ENCODE peak calls at places on chromosomes 4 and X, in four cellular contexts. T is left lung; I is CD8-positive, alpha-beta T cell; F is upper lobe of right lung. Z is an unnamed sample.

GRCh38 chr4:181957088-181957487 is 286.1 kb upstream of the TENM3 start:
- DNase-seq in T (no peak), I (no peak), F (no peak), Z (no peak)

GRCh38 chr4:159344877-159345276 is 242.0 kb downstream of the RAPGEF2 start:
- DNase-seq in T (no peak), I (no peak), F (no peak), Z (no peak)

GRCh38 chr4:45475490-45475889 is 648.4 kb downstream of the GABRG1 start:
- DNase-seq in T (no peak), I (no peak), F (no peak), Z (no peak)

GRCh38 chrX:86137071-86137470 is 11.2 kb upstream of the DACH2 start:
- DNase-seq in T (no peak), I (no peak), F (no peak), Z (no peak)

GRCh38 chrX:15055146-15055930 is 182.1 kb downstream of the MOSPD2 start:
- DNase-seq in T (no peak), I (no peak), F (no peak), Z (no peak)

GRCh38 chr4:56764775-56765174 is 56.7 kb downstream of the SPINK2 start:
- DNase-seq in T (no peak), I (no peak), F (no peak), Z (no peak)

GRCh38 chrX:119763175-119763574 is 4.8 kb downstream of the SOWAHD start:
- DNase-seq in T (no peak), I (no peak), F (no peak), Z (no peak)

GRCh38 chrX:30141966-30142365 is 73.4 kb upstream of the MAGEB2 start:
- DNase-seq in T (no peak), I (no peak), F (no peak), Z (no peak)

GRCh38 chrX:104085919-104086318 is 9.9 kb upstream of the TMSB15C start:
- DNase-seq in T (peak), I (no peak), F (no peak), Z (no peak)

GRCh38 chrX:143853488-143853887 is 30.4 kb upstream of the UBE2NL start:
- DNase-seq in T (no peak), I (no peak), F (no peak), Z (no peak)
- TF ChIP-seq CTCF in T (no peak), I (no peak), F (no peak), Z (no peak)

GRCh38 chr4:47471064-47471463 is 7.6 kb upstream of the COMMD8 start:
- DNase-seq in T (no peak), I (no peak), F (no peak), Z (no peak)
- TF ChIP-seq CTCF in T (no peak), I (no peak), F (no peak), Z (no peak)

GRCh38 chr4:72341432-72341820 is 227.6 kb downstream of the ADAMTS3 start:
- DNase-seq in T (no peak), I (no peak), F (no peak), Z (no peak)
- TF ChIP-seq CTCF in T (no peak), I (no peak), F (no peak), Z (no peak)

DNA sequence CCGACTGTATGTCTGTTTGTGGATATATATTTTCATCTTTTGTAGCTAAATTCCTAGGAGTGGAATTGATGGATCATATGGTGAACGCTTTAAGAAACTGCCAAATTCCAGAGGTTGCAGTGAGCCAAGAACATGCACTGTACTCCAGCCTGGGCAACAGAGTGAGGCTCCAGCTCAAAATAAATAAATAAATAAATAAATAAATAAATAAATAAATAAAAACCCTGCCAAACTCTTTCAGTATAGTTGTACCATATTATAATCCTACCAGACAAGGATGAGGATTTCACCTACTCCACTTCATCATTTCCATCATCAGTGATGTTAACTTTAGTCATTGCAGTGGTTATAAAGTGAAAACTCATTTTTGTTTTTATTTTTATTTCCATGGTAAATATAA is 325.1 kb upstream of the ANXA10 start:
- DNase-seq in T (no peak), I (no peak), F (no peak), Z (no peak)
- TF ChIP-seq CTCF in T (no peak), I (no peak), F (no peak), Z (no peak)

GRCh38 chrX:2185341-2186082 is 315.3 kb downstream of the DHRSX start:
- DNase-seq in T (no peak), I (no peak), F (no peak), Z (no peak)

GRCh38 chrX:2188840-2189239 is 311.9 kb downstream of the DHRSX start:
- DNase-seq in T (no peak), I (no peak), F (no peak), Z (no peak)

GRCh38 chrX:2184089-2184488 is 316.7 kb downstream of the DHRSX start:
- DNase-seq in T (no peak), I (no peak), F (no peak), Z (no peak)

GRCh38 chrX:2188316-2188715 is 312.5 kb downstream of the DHRSX start:
- DNase-seq in T (no peak), I (no peak), F (no peak), Z (no peak)

GRCh38 chrX:2187352-2188115 is 313.2 kb downstream of the DHRSX start:
- DNase-seq in T (no peak), I (no peak), F (no peak), Z (no peak)
- TF ChIP-seq CTCF in T (no peak), I (no peak), F (no peak), Z (no peak)

GRCh38 chrX:80282535-80282934 is 137.7 kb upstream of the TENT5D start:
- DNase-seq in T (no peak), I (no peak), F (no peak), Z (no peak)
- TF ChIP-seq CTCF in T (no peak), I (no peak), F (no peak), Z (no peak)

GRCh38 chrX:8870411-8870810 is 69.2 kb upstream of the FAM9A start:
- DNase-seq in T (no peak), I (no peak), F (no peak), Z (no peak)

GRCh38 chrX:8868070-8868795 is 67.0 kb upstream of the FAM9A start:
- DNase-seq in T (no peak), I (no peak), F (no peak), Z (no peak)

GRCh38 chrX:8869812-8870211 is 68.6 kb upstream of the FAM9A start:
- DNase-seq in T (no peak), I (no peak), F (no peak), Z (no peak)

GRCh38 chrX:8867454-8867853 is 66.3 kb upstream of the FAM9A start:
- DNase-seq in T (no peak), I (no peak), F (no peak), Z (no peak)

DNA sequence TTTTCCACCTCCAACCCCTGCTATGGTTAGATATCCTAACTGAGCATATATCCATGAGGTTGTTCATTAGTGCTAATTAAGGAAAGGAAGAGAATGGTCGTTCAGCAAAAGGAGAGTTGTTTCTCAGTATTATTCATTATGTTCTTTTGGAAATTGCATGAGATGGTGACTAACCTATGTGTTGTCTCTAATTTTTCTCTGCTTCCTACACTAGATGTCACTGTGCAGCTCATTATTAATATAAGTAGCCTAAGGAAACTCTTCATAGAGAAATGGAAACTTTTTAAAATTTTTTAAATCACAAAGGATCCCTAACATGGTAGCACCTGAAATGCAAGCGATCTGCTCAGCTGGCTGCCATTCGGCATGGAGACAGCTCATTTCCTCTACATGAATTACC is 67.7 kb upstream of the FAM9A start:
- DNase-seq in T (no peak), I (no peak), F (no peak), Z (no peak)
- TF ChIP-seq CTCF in T (no peak), I (no peak), F (no peak), Z (no peak)

DNA sequence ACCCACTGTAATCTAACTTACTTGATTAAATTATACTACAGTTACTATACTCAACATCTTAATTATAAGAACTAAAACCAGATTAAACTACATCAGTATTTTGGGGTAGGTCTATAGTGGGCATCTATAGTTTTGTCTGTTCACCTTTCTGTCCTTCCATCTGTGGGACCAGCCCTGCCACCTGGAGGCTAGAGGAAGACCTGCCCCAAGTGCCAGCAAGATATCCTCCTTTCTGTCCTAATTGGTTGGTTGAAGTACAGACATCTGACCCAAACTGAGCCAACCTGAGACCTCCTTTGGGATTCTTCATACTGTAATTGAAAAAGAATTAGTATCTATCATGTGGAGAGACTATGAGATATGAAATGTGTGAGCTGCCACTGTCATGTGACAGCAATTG is 172.2 kb upstream of the TLL1 start:
- DNase-seq in T (no peak), I (no peak), F (no peak), Z (no peak)
- TF ChIP-seq CTCF in T (no peak), I (no peak), F (peak), Z (no peak)

Z was measured in activated B cell treated with CpG ODN at 0.5 μM for 24 hours.